ENCODE peak calls at places on chromosome 1, in eight cellular contexts. F is GM20000; H is activated CD8-positive, alpha-beta memory T cell treated with anti-CD3 and anti-CD28 coated beads for 48 hours; D is NCI-H187 treated with DMSO at 0.1 percent for 48 hours; P is head of caudate nucleus; L is mesothelial cell of epicardium; B is GM10248; O is CD8-positive, alpha-beta T cell. C is an unnamed sample.

GRCh38 chr1:40392206-40392605 is 18.7 kb downstream of the SMAP2 start:
- DNase-seq in F (no peak), H (no peak), D (no peak), P (peak; percentile 33), L (no peak), B (no peak), O (no peak), C (no peak)

GRCh38 chr1:186030453-186030852 is 296.3 kb downstream of the HMCN1 start:
- DNase-seq in F (no peak), H (no peak), D (no peak), P (no peak), L (no peak), B (no peak), O (no peak), C (no peak)

GRCh38 chr1:180680558-180681144 is 48.8 kb downstream of the XPR1 start:
- DNase-seq in F (no peak), H (no peak), D (no peak), P (no peak), L (no peak), B (no peak), O (no peak), C (no peak)

GRCh38 chr1:155463865-155464264 is 98.7 kb downstream of the ASH1L start:
- DNase-seq in F (no peak), H (no peak), D (no peak), P (no peak), L (no peak), B (no peak), O (no peak), C (no peak)

GRCh38 chr1:117565745-117566455 is 39.9 kb upstream of the TENT5C start:
- DNase-seq in F (no peak), H (no peak), D (no peak), P (no peak), L (peak; percentile 36), B (no peak), O (no peak), C (no peak)

GRCh38 chr1:165073402-165074007 is 283.0 kb downstream of the LMX1A start:
- DNase-seq in F (peak; percentile 42), H (no peak), D (peak; percentile 84), P (no peak), L (no peak), B (peak; percentile 28), O (no peak), C (peak; percentile 38)

GRCh38 chr1:88998716-88999115 is 6.3 kb upstream of the KYAT3 start:
- DNase-seq in F (peak; percentile 47), H (no peak), D (peak; percentile 23), P (no peak), L (no peak), B (peak; percentile 50), O (no peak), C (peak; percentile 76)

GRCh38 chr1:23809751-23810171 is 9.2 kb upstream of the GALE start:
- DNase-seq in F (peak; percentile 85), H (peak; percentile 57), D (peak; percentile 11), P (peak; percentile 59), L (no peak), B (peak; percentile 86), O (peak; percentile 82), C (peak; percentile 86)

GRCh38 chr1:110525250-110525597 is 6.2 kb upstream of the KCNA10 start:
- DNase-seq in F (no peak), H (no peak), D (no peak), P (no peak), L (no peak), B (no peak), O (no peak), C (no peak)

GRCh38 chr1:66368261-66368660 is 165.7 kb upstream of the SGIP1 start:
- DNase-seq in F (no peak), H (no peak), D (no peak), P (no peak), L (no peak), B (no peak), O (no peak), C (no peak)

GRCh38 chr1:165543651-165544452 is at the start of gene LRRC52:
- DNase-seq in F (no peak), H (no peak), D (no peak), P (peak; percentile 49), L (no peak), B (no peak), O (no peak), C (no peak)

GRCh38 chr1:221663321-221663720 is 78.6 kb downstream of the DUSP10 start:
- DNase-seq in F (no peak), H (no peak), D (no peak), P (no peak), L (no peak), B (no peak), O (no peak), C (no peak)

GRCh38 chr1:36703526-36704208 is 221.0 kb upstream of the CSF3R start:
- DNase-seq in F (peak; percentile 81), H (peak; percentile 47), D (peak; percentile 24), P (peak; percentile 86), L (peak; percentile 87), B (peak; percentile 87), O (peak; percentile 46), C (peak; percentile 85)

GRCh38 chr1:221462345-221462744 is 279.5 kb downstream of the DUSP10 start:
- DNase-seq in F (no peak), H (no peak), D (no peak), P (no peak), L (no peak), B (no peak), O (no peak), C (no peak)